ENCODE peak calls at places on chromosomes 7 and 10, in eight cellular contexts. One of them, this sample, is unnamed.
A peak's percentile ranks its signal among the peaks of the same experiment; 100 is the strongest.

GRCh38 chr7:117127585-117128168 is 174.4 kb downstream of the ST7 start:
- DNase-seq in OCI-LY7: peak; percentile 54
- DNase-seq in A673: peak; percentile 82
- DNase-seq in neural progenitor cell: peak; percentile 46
- DNase-seq in cardiac muscle cell: peak; percentile 75
- DNase-seq in keratinocyte: no peak
- DNase-seq in Calu3: peak; percentile 47
- DNase-seq in cardiac fibroblast: peak; percentile 83
- DNase-seq in this sample: no peak

GRCh38 chr10:11335881-11336430 is 275.5 kb downstream of the USP6NL start:
- DNase-seq in OCI-LY7: no peak
- DNase-seq in A673: no peak
- DNase-seq in neural progenitor cell: no peak
- DNase-seq in cardiac muscle cell: no peak
- DNase-seq in keratinocyte: no peak
- DNase-seq in Calu3: no peak
- DNase-seq in cardiac fibroblast: no peak
- DNase-seq in this sample: no peak

GRCh38 chr10:5951167-5951711 is 26.1 kb downstream of the IL15RA start:
- DNase-seq in OCI-LY7: no peak
- DNase-seq in A673: peak; percentile 33
- DNase-seq in neural progenitor cell: no peak
- DNase-seq in cardiac muscle cell: peak; percentile 79
- DNase-seq in keratinocyte: peak; percentile 66
- DNase-seq in Calu3: peak; percentile 61
- DNase-seq in cardiac fibroblast: peak; percentile 60
- DNase-seq in this sample: no peak

GRCh38 chr10:116427671-116428070 is at the start of gene PNLIPRP3:
- DNase-seq in OCI-LY7: no peak
- DNase-seq in A673: no peak
- DNase-seq in neural progenitor cell: no peak
- DNase-seq in cardiac muscle cell: no peak
- DNase-seq in keratinocyte: no peak
- DNase-seq in Calu3: no peak
- DNase-seq in cardiac fibroblast: no peak
- DNase-seq in this sample: no peak

GRCh38 chr10:125531470-125531869 is 151.5 kb downstream of the TEX36 start:
- DNase-seq in OCI-LY7: no peak
- DNase-seq in A673: no peak
- DNase-seq in neural progenitor cell: peak; percentile 59
- DNase-seq in cardiac muscle cell: no peak
- DNase-seq in keratinocyte: no peak
- DNase-seq in Calu3: no peak
- DNase-seq in cardiac fibroblast: no peak
- DNase-seq in this sample: no peak

GRCh38 chr7:30430300-30430699 is 48.3 kb downstream of the NOD1 start:
- DNase-seq in OCI-LY7: no peak
- DNase-seq in A673: peak; percentile 25
- DNase-seq in neural progenitor cell: no peak
- DNase-seq in cardiac muscle cell: peak; percentile 11
- DNase-seq in keratinocyte: no peak
- DNase-seq in Calu3: peak; percentile 53
- DNase-seq in cardiac fibroblast: peak; percentile 11
- DNase-seq in this sample: no peak

GRCh38 chr7:124201768-124202349 is 169.0 kb upstream of the TMEM229A start:
- DNase-seq in OCI-LY7: no peak
- DNase-seq in A673: no peak
- DNase-seq in neural progenitor cell: peak; percentile 68
- DNase-seq in cardiac muscle cell: peak; percentile 4
- DNase-seq in keratinocyte: no peak
- DNase-seq in Calu3: no peak
- DNase-seq in cardiac fibroblast: no peak
- DNase-seq in this sample: no peak

GRCh38 chr7:128835231-128835751 is 5.1 kb downstream of the FLNC start:
- DNase-seq in OCI-LY7: no peak
- DNase-seq in A673: no peak
- DNase-seq in neural progenitor cell: no peak
- DNase-seq in cardiac muscle cell: no peak
- DNase-seq in keratinocyte: no peak
- DNase-seq in Calu3: no peak
- DNase-seq in cardiac fibroblast: no peak
- DNase-seq in this sample: no peak

GRCh38 chr7:115232041-115232440 is 310.1 kb downstream of the MDFIC start:
- DNase-seq in OCI-LY7: no peak
- DNase-seq in A673: no peak
- DNase-seq in neural progenitor cell: no peak
- DNase-seq in cardiac muscle cell: peak; percentile 13
- DNase-seq in keratinocyte: no peak
- DNase-seq in Calu3: no peak
- DNase-seq in cardiac fibroblast: peak; percentile 22
- DNase-seq in this sample: no peak

GRCh38 chr10:87764072-87764934 is 53.7 kb downstream of the ATAD1 start:
- DNase-seq in OCI-LY7: no peak
- DNase-seq in A673: no peak
- DNase-seq in neural progenitor cell: no peak
- DNase-seq in cardiac muscle cell: no peak
- DNase-seq in keratinocyte: no peak
- DNase-seq in Calu3: no peak
- DNase-seq in cardiac fibroblast: no peak
- DNase-seq in this sample: no peak

GRCh38 chr10:113068178-113068890 is 118.3 kb downstream of the TCF7L2 start:
- DNase-seq in OCI-LY7: no peak
- DNase-seq in A673: no peak
- DNase-seq in neural progenitor cell: no peak
- DNase-seq in cardiac muscle cell: no peak
- DNase-seq in keratinocyte: no peak
- DNase-seq in Calu3: no peak
- DNase-seq in cardiac fibroblast: no peak
- DNase-seq in this sample: no peak

GRCh38 chr10:92695679-92696605 is 6.2 kb downstream of the HHEX start:
- DNase-seq in OCI-LY7: no peak
- DNase-seq in A673: no peak
- DNase-seq in neural progenitor cell: peak; percentile 65
- DNase-seq in cardiac muscle cell: peak; percentile 59
- DNase-seq in keratinocyte: no peak
- DNase-seq in Calu3: no peak
- DNase-seq in cardiac fibroblast: peak; percentile 67
- DNase-seq in this sample: peak; percentile 25

GRCh38 chr7:13476881-13477444 is 512.5 kb downstream of the ETV1 start:
- DNase-seq in OCI-LY7: no peak
- DNase-seq in A673: peak; percentile 12
- DNase-seq in neural progenitor cell: peak; percentile 3
- DNase-seq in cardiac muscle cell: peak; percentile 1
- DNase-seq in keratinocyte: no peak
- DNase-seq in Calu3: no peak
- DNase-seq in cardiac fibroblast: peak; percentile 14
- DNase-seq in this sample: no peak
- TF ChIP-seq CTCF in OCI-LY7: no peak
- TF ChIP-seq CTCF in A673: peak; percentile 29
- TF ChIP-seq CTCF in neural progenitor cell: peak; percentile 40
- TF ChIP-seq CTCF in cardiac muscle cell: no peak
- TF ChIP-seq CTCF in keratinocyte: no peak
- TF ChIP-seq CTCF in Calu3: no peak
- TF ChIP-seq CTCF in cardiac fibroblast: peak; percentile 14
- TF ChIP-seq CTCF in this sample: no peak

GRCh38 chr7:66841898-66842297 is 79.1 kb upstream of the TMEM248 start:
- DNase-seq in OCI-LY7: no peak
- DNase-seq in A673: no peak
- DNase-seq in neural progenitor cell: no peak
- DNase-seq in cardiac muscle cell: no peak
- DNase-seq in keratinocyte: no peak
- DNase-seq in Calu3: no peak
- DNase-seq in cardiac fibroblast: no peak
- DNase-seq in this sample: no peak

GRCh38 chr7:66840316-66840715 is 80.7 kb upstream of the TMEM248 start:
- DNase-seq in OCI-LY7: no peak
- DNase-seq in A673: no peak
- DNase-seq in neural progenitor cell: no peak
- DNase-seq in cardiac muscle cell: no peak
- DNase-seq in keratinocyte: no peak
- DNase-seq in Calu3: no peak
- DNase-seq in cardiac fibroblast: no peak
- DNase-seq in this sample: no peak

GRCh38 chr7:66845382-66846095 is 75.5 kb upstream of the TMEM248 start:
- DNase-seq in OCI-LY7: peak; percentile 5
- DNase-seq in A673: no peak
- DNase-seq in neural progenitor cell: no peak
- DNase-seq in cardiac muscle cell: peak; percentile 3
- DNase-seq in keratinocyte: no peak
- DNase-seq in Calu3: no peak
- DNase-seq in cardiac fibroblast: no peak
- DNase-seq in this sample: no peak

GRCh38 chr7:66847879-66848810 is 72.9 kb upstream of the TMEM248 start:
- DNase-seq in OCI-LY7: no peak
- DNase-seq in A673: peak; percentile 51
- DNase-seq in neural progenitor cell: peak; percentile 12
- DNase-seq in cardiac muscle cell: peak; percentile 82
- DNase-seq in keratinocyte: no peak
- DNase-seq in Calu3: peak; percentile 36
- DNase-seq in cardiac fibroblast: peak; percentile 93
- DNase-seq in this sample: no peak

DNA sequence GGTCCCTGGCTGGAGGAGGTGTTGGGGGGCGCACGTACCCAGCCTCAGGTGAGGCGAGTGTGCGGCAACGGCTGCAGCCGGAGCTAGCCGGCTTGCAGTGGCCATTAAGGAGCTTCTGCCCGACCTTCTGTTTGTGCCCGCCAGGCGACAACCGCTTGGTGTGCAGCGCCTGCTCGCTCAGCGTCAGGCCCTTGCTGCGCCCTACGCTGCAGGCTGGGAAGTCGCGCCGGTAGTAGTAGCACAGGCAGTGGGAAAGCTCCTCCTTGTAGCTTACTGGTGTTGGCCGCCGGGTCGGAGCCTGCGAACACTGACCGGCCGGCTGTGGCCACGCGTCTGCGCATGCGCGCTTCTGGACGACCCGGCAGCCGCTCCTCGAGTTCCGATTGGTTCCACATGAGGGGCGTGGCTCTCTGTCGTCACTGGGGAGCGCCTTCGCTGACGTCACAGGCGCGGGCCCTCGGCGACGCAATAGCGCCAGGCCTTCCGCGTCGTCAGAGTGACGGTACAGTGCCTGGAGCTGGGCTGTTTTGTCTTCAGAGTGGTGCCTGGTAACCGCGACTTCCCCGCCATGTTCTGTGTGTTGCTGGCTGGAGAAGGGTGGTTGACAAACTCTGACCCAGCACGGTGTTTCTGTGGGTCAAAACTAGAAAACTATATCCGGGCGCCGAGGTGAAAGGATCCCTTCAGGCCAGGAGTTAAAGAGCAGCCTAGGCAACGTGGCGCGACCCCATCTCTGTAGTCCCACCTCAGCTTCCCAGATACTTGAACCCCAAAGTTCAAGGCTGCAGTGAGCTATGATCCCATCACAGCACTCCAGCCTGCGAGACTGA is 76.3 kb upstream of the TMEM248 start:
- DNase-seq in OCI-LY7: peak; percentile 99
- DNase-seq in A673: peak; percentile 97
- DNase-seq in neural progenitor cell: peak; percentile 99
- DNase-seq in cardiac muscle cell: peak; percentile 99
- DNase-seq in keratinocyte: peak; percentile 82
- DNase-seq in Calu3: peak; percentile 96
- DNase-seq in cardiac fibroblast: peak; percentile 99
- DNase-seq in this sample: peak; percentile 99
- TF ChIP-seq CTCF in OCI-LY7: peak; percentile 28
- TF ChIP-seq CTCF in A673: peak; percentile 21
- TF ChIP-seq CTCF in neural progenitor cell: peak; percentile 21
- TF ChIP-seq CTCF in cardiac muscle cell: peak; percentile 13
- TF ChIP-seq CTCF in keratinocyte: peak; percentile 28
- TF ChIP-seq CTCF in Calu3: peak; percentile 16
- TF ChIP-seq CTCF in cardiac fibroblast: peak; percentile 26
- TF ChIP-seq CTCF in this sample: no peak

DNA sequence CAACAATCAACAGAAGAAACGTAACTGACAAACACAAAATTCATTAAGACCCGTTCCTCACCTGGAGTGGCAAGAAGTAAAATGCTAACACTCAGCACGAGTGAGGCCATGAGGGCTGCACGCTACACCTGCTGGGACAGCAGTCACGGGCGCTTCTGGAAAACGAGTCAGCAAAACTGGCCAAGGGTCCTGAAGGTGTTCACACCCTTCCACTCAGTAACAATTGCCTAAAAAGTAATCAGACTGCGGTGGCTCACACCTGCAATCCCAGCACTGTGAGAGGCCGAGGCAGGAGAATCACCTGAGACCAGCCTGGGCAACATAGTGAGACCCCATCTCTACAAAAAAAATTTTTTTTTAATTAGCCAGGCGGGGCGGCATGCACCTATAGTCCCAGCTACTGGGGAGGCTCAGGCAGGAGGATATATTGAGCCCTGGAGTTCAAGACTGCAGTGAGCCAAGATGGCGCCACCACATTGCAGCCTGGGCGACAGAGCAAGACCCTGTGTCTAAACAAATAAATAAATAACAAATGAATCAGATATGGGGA is 199.1 kb downstream of the MAD1L1 start:
- DNase-seq in OCI-LY7: no peak
- DNase-seq in A673: no peak
- DNase-seq in neural progenitor cell: no peak
- DNase-seq in cardiac muscle cell: no peak
- DNase-seq in keratinocyte: no peak
- DNase-seq in Calu3: no peak
- DNase-seq in cardiac fibroblast: no peak
- DNase-seq in this sample: no peak
- TF ChIP-seq CTCF in OCI-LY7: no peak
- TF ChIP-seq CTCF in A673: no peak
- TF ChIP-seq CTCF in neural progenitor cell: no peak
- TF ChIP-seq CTCF in cardiac muscle cell: no peak
- TF ChIP-seq CTCF in keratinocyte: no peak
- TF ChIP-seq CTCF in Calu3: no peak
- TF ChIP-seq CTCF in cardiac fibroblast: no peak
- TF ChIP-seq CTCF in this sample: no peak

DNA sequence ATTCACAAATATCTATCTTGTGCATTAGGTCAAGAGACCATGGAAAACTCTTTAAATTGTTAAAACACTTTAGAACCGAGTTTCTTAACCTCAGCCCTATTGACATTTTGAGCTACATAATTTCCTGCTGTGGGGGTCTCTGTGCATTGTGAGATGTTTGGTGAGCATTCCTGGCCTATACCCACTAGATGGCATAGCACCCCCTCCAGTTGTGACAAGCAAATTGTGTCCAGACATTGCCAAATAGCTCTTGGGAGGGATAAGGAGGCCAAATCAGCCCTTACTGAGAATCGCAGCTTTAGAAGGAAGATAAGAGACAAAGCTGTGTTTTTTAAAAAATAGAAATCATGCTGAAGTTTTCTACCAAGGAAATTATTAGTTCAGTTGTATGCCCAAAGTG is 1158.5 kb upstream of the C7orf33 start:
- DNase-seq in OCI-LY7: no peak
- DNase-seq in A673: peak; percentile 28
- DNase-seq in neural progenitor cell: peak; percentile 76
- DNase-seq in cardiac muscle cell: peak; percentile 72
- DNase-seq in keratinocyte: no peak
- DNase-seq in Calu3: no peak
- DNase-seq in cardiac fibroblast: peak; percentile 50
- DNase-seq in this sample: no peak
- TF ChIP-seq CTCF in OCI-LY7: peak; percentile 29
- TF ChIP-seq CTCF in A673: peak; percentile 46
- TF ChIP-seq CTCF in neural progenitor cell: peak; percentile 67
- TF ChIP-seq CTCF in cardiac muscle cell: peak; percentile 54
- TF ChIP-seq CTCF in keratinocyte: no peak
- TF ChIP-seq CTCF in Calu3: no peak
- TF ChIP-seq CTCF in cardiac fibroblast: peak; percentile 45
- TF ChIP-seq CTCF in this sample: no peak

This sample was measured in GM20000.